ENCODE peak calls at places on chromosome 5, in seven cellular contexts. T is glomerular endothelial cell, J is B cell, S is kidney glomerular epithelial cell, D is anterior cingulate cortex, K is EL, A is right atrium auricular region. P is an unnamed sample.

GRCh38 chr5:157076558-157076957 is 17.6 kb upstream of the HAVCR1 start:
- DNase-seq in T (no peak), J (no peak), S (peak), D (peak), K (no peak), A (no peak), P (peak)

GRCh38 chr5:36939969-36940858 is 63.6 kb downstream of the NIPBL start:
- DNase-seq in T (no peak), J (no peak), S (no peak), D (no peak), K (no peak), A (no peak), P (no peak)

GRCh38 chr5:23977996-23978395 is 470.6 kb downstream of the PRDM9 start:
- DNase-seq in T (no peak), J (no peak), S (no peak), D (no peak), K (no peak), A (no peak), P (peak)

GRCh38 chr5:164296603-164297080 is 791.2 kb downstream of the MAT2B start:
- DNase-seq in T (no peak), J (no peak), S (no peak), D (no peak), K (no peak), A (no peak), P (no peak)

GRCh38 chr5:92908952-92909351 is 672.1 kb downstream of the NR2F1-AS1 start:
- DNase-seq in T (no peak), J (no peak), S (no peak), D (no peak), K (no peak), A (no peak), P (peak)

GRCh38 chr5:162209005-162209605 is 141.5 kb downstream of the GABRG2 start:
- DNase-seq in T (no peak), J (no peak), S (peak), D (peak), K (no peak), A (no peak), P (peak)

GRCh38 chr5:97142521-97143254 is at the start of gene LIX1:
- DNase-seq in T (no peak), J (no peak), S (peak), D (peak), K (peak), A (no peak), P (peak)

GRCh38 chr5:121313886-121314285 is 537.8 kb upstream of the FTMT start:
- DNase-seq in T (no peak), J (no peak), S (no peak), D (no peak), K (no peak), A (no peak), P (no peak)

GRCh38 chr5:122924719-122925395 is 79.4 kb downstream of the SNX24 start:
- DNase-seq in T (no peak), J (no peak), S (no peak), D (no peak), K (no peak), A (no peak), P (no peak)

GRCh38 chr5:44389410-44389879 is at the start of gene FGF10:
- DNase-seq in T (no peak), J (no peak), S (no peak), D (peak), K (no peak), A (no peak), P (peak)

GRCh38 chr5:81852277-81853004 is 101.5 kb upstream of the SSBP2 start:
- DNase-seq in T (no peak), J (peak), S (peak), D (no peak), K (peak), A (no peak), P (peak)

GRCh38 chr5:143262393-143263174 is 140.9 kb downstream of the NR3C1 start:
- DNase-seq in T (no peak), J (no peak), S (peak), D (no peak), K (peak), A (no peak), P (peak)

GRCh38 chr5:765948-766631 is 18.4 kb downstream of the ZDHHC11B start:
- DNase-seq in T (no peak), J (peak), S (no peak), D (no peak), K (no peak), A (no peak), P (no peak)

GRCh38 chr5:117302473-117302872 is 727.9 kb upstream of the SEMA6A start:
- DNase-seq in T (no peak), J (no peak), S (no peak), D (no peak), K (no peak), A (no peak), P (no peak)

GRCh38 chr5:5240234-5240633 is 100.1 kb downstream of the ADAMTS16 start:
- DNase-seq in T (no peak), J (no peak), S (no peak), D (no peak), K (no peak), A (no peak), P (no peak)

GRCh38 chr5:14678773-14679334 is 14.3 kb downstream of the OTULIN start:
- DNase-seq in T (no peak), J (no peak), S (no peak), D (no peak), K (no peak), A (no peak), P (no peak)

GRCh38 chr5:103272377-103272776 is 13.8 kb downstream of the MACIR start:
- DNase-seq in T (no peak), J (no peak), S (peak), D (no peak), K (no peak), A (no peak), P (no peak)

GRCh38 chr5:64180661-64181343 is 15.2 kb downstream of the RNF180 start:
- DNase-seq in T (peak), J (no peak), S (no peak), D (no peak), K (peak), A (no peak), P (no peak)

P was measured in MM.1S.